ENCODE peak calls at places on chromosomes 12 and 14, in six cellular contexts. Q is HTR-8/SVneo, S is small intestine, C is HS-5, K is NCI-H510A treated with DMSO at 0.1 percent for 48 hours, G is T-helper 17 cell. Z is an unnamed sample.

GRCh38 chr14:77838756-77839565 is 39.1 kb downstream of the ADCK1 start:
- DNase-seq in S (no peak), K (no peak), Q (no peak), G (no peak), C (no peak), Z (no peak)

GRCh38 chr14:68603682-68604360 is 189.0 kb downstream of the ZFP36L1 start:
- DNase-seq in S (no peak), K (no peak), Q (no peak), C (no peak), G (no peak), Z (no peak)

GRCh38 chr12:29241821-29242591 is 92.9 kb downstream of the FAR2 start:
- DNase-seq in S (peak; percentile 75), C (peak; percentile 49), G (no peak), Q (no peak), K (no peak), Z (no peak)

GRCh38 chr12:53939141-53940108 is 794 bp downstream of the HOXC13 start:
- DNase-seq in G (no peak), S (no peak), K (no peak), Q (no peak), C (no peak), Z (peak; percentile 62)

GRCh38 chr14:54568821-54569591 is 2.1 kb downstream of the SAMD4A start:
- DNase-seq in C (no peak), G (no peak), S (no peak), K (no peak), Q (no peak), Z (peak; percentile 52)

GRCh38 chr14:90545966-90546751 is 149.3 kb downstream of the CALM1 start:
- DNase-seq in G (no peak), S (peak; percentile 7), Q (no peak), C (no peak), K (peak; percentile 13), Z (no peak)

GRCh38 chr12:94140556-94140955 is 7.8 kb upstream of the PLXNC1 start:
- DNase-seq in G (no peak), Q (no peak), S (peak; percentile 40), C (no peak), K (no peak), Z (no peak)

GRCh38 chr12:2129076-2129475 is 76.3 kb downstream of the CACNA1C start:
- DNase-seq in C (peak; percentile 86), G (no peak), Q (peak; percentile 74), S (no peak), K (no peak), Z (peak; percentile 85)

GRCh38 chr12:104011265-104011664 is 38.7 kb downstream of the GLT8D2 start:
- DNase-seq in S (no peak), Q (peak; percentile 65), C (peak; percentile 93), K (no peak), G (no peak), Z (peak; percentile 57)

GRCh38 chr12:115709410-115710065 is 568.0 kb downstream of the MED13L start:
- DNase-seq in Q (no peak), S (no peak), K (no peak), C (no peak), G (no peak), Z (no peak)

GRCh38 chr14:69574266-69574953 is at the start of gene CCDC177:
- DNase-seq in C (no peak), K (peak; percentile 68), S (peak; percentile 52), G (peak; percentile 67), Q (peak; percentile 95), Z (peak; percentile 58)

GRCh38 chr12:43028826-43029225 is 439.3 kb upstream of the PRICKLE1 start:
- DNase-seq in Q (no peak), K (no peak), S (no peak), G (no peak), C (no peak), Z (no peak)

GRCh38 chr12:69630191-69630590 is 19.5 kb upstream of the LRRC10 start:
- DNase-seq in C (no peak), G (no peak), S (no peak), Q (peak; percentile 28), K (peak; percentile 11), Z (no peak)

GRCh38 chr12:12265571-12266388 is 1.1 kb downstream of the LRP6 start:
- DNase-seq in G (no peak), C (no peak), K (peak; percentile 47), Q (no peak), S (peak; percentile 61), Z (no peak)

GRCh38 chr12:11755311-11755930 is 105.9 kb downstream of the ETV6 start:
- DNase-seq in S (no peak), C (no peak), G (no peak), Q (no peak), K (no peak), Z (peak; percentile 83)